ENCODE peak calls at places on chromosomes 16 and 17, in six cellular contexts. Z is foreskin keratinocyte, F is C1 segment of cervical spinal cord, K is germinal center, B is nephron progenitor cell, X is NCI-H748 treated with DMSO at 0.1 percent for 48 hours. Y is an unnamed sample.

GRCh38 chr16:68190745-68191510 is 45.0 kb downstream of the ESRP2 start:
- DNase-seq in K (no peak), Z (peak; percentile 22), F (peak; percentile 22), X (no peak), B (no peak), Y (no peak)

GRCh38 chr16:4327782-4328579 is 12.1 kb downstream of the GLIS2 start:
- DNase-seq in X (no peak), F (peak; percentile 74), B (peak; percentile 79), Z (no peak), K (peak; percentile 54), Y (no peak)

GRCh38 chr17:31517524-31517923 is 126.0 kb downstream of the RAB11FIP4 start:
- DNase-seq in K (no peak), X (no peak), Z (no peak), B (peak; percentile 55), F (no peak), Y (no peak)

GRCh38 chr17:75832164-75832651 is 12.0 kb downstream of the UNC13D start:
- DNase-seq in X (no peak), K (no peak), Z (peak; percentile 51), B (no peak), F (peak; percentile 38), Y (no peak)

GRCh38 chr16:69405757-69406156 is 18.7 kb upstream of the CYB5B start:
- DNase-seq in X (no peak), F (no peak), K (no peak), Z (peak; percentile 62), B (no peak), Y (no peak)

GRCh38 chr17:65261682-65262636 is 124.8 kb downstream of the RGS9 start:
- DNase-seq in B (no peak), Z (peak; percentile 35), K (no peak), F (no peak), X (no peak), Y (no peak)

GRCh38 chr16:49492090-49492801 is 118.6 kb downstream of the C16orf78 start:
- DNase-seq in B (peak; percentile 81), X (no peak), F (peak; percentile 46), K (peak; percentile 83), Z (no peak), Y (no peak)

GRCh38 chr17:15265131-15265530 is at the start of gene PMP22:
- DNase-seq in B (no peak), F (peak; percentile 35), X (no peak), K (no peak), Z (no peak), Y (no peak)

GRCh38 chr16:87297918-87298631 is 19.1 kb downstream of the C16orf95 start:
- DNase-seq in Z (no peak), F (no peak), X (peak; percentile 1), B (peak; percentile 79), K (peak; percentile 62), Y (no peak)

GRCh38 chr17:17749025-17749772 is 67.9 kb downstream of the RAI1 start:
- DNase-seq in F (peak; percentile 61), K (peak; percentile 74), X (no peak), B (no peak), Z (no peak), Y (no peak)

GRCh38 chr17:76940293-76940692 is 72.1 kb downstream of the MGAT5B start:
- DNase-seq in F (no peak), Z (no peak), X (no peak), K (no peak), B (no peak), Y (no peak)

GRCh38 chr17:48543854-48544355 is 1.0 kb downstream of the HOXB2 start:
- DNase-seq in B (no peak), K (no peak), F (no peak), X (peak; percentile 55), Z (no peak), Y (no peak)

GRCh38 chr16:23321206-23321875 is 19.2 kb downstream of the SCNN1B start:
- DNase-seq in B (no peak), F (no peak), K (no peak), X (no peak), Z (no peak), Y (no peak)

GRCh38 chr16:29811896-29812665 is at the start of gene PRRT2:
- DNase-seq in F (peak; percentile 82), B (peak; percentile 88), X (peak; percentile 34), K (no peak), Z (no peak), Y (peak; percentile 17)

GRCh38 chr16:19997264-19997663 is 76.4 kb downstream of the GPR139 start:
- DNase-seq in Z (no peak), K (no peak), X (peak; percentile 20), F (no peak), B (no peak), Y (no peak)

GRCh38 chr17:14616508-14616907 is 315.6 kb downstream of the HS3ST3B1 start:
- DNase-seq in B (no peak), K (no peak), Z (peak; percentile 61), F (no peak), X (no peak), Y (no peak)

GRCh38 chr16:6189216-6189615 is 1091.6 kb upstream of the EEF2KMT start:
- DNase-seq in B (no peak), X (peak; percentile 44), F (peak; percentile 11), Z (no peak), K (no peak), Y (no peak)

GRCh38 chr17:633641-634091 is 81.0 kb downstream of the VPS53 start:
- DNase-seq in Z (no peak), X (no peak), B (no peak), F (peak; percentile 23), K (no peak), Y (no peak)

GRCh38 chr17:82598256-82599011 is 49.8 kb downstream of the WDR45B start:
- DNase-seq in Z (peak; percentile 17), B (no peak), K (no peak), X (no peak), F (no peak), Y (no peak)

GRCh38 chr17:42679001-42679491 is 2.3 kb upstream of the PLEKHH3 start:
- DNase-seq in K (no peak), Z (peak; percentile 72), B (no peak), F (peak; percentile 50), X (peak; percentile 48), Y (no peak)

GRCh38 chr16:84561291-84561690 is 56.6 kb downstream of the COTL1 start:
- DNase-seq in K (no peak), X (no peak), F (no peak), B (no peak), Z (no peak), Y (no peak)

GRCh38 chr17:68196394-68197090 is 51.3 kb upstream of the AMZ2 start:
- DNase-seq in Z (no peak), F (no peak), X (no peak), K (no peak), B (peak; percentile 45), Y (no peak)

GRCh38 chr17:13596241-13596941 is 5.3 kb downstream of the HS3ST3A1 start:
- DNase-seq in X (no peak), K (no peak), F (no peak), Z (no peak), B (peak; percentile 18), Y (no peak)

GRCh38 chr16:88378836-88379693 is 3.7 kb upstream of the ZNF469 start:
- DNase-seq in F (no peak), B (no peak), X (no peak), K (no peak), Z (no peak), Y (no peak)

GRCh38 chr17:77328823-77329740 is 188.3 kb downstream of the SEC14L1 start:
- DNase-seq in B (no peak), K (no peak), Z (no peak), F (no peak), X (no peak), Y (no peak)